ENCODE peak calls at places on chromosomes 4 and X, in eight cellular contexts. Q is stimulated activated CD4-positive, alpha-beta T cell treated with anti-CD3 and anti-CD28 coated beads, TNF-alpha, amount 100 ng/mL, for 4 hours; L is transverse colon; Y is GM04504; S is hippocampal formation; Z is ELR; G is RKO; B is amniotic stem cell. I is an unnamed sample.
A peak's percentile ranks its signal among the peaks of the same experiment; 100 is the strongest.

GRCh38 chr4:173498023-173498422 is 32.0 kb downstream of the HAND2 start:
- DNase-seq in Q (no peak), S (no peak), G (no peak), B (no peak), L (no peak), Y (no peak), Z (no peak), I (no peak)

GRCh38 chr4:123807187-123807586 is 410.6 kb downstream of the SPRY1 start:
- DNase-seq in Z (no peak), G (no peak), Q (no peak), Y (no peak), S (no peak), L (no peak), B (no peak), I (no peak)

GRCh38 chrX:1093112-1093511 is 119.3 kb downstream of the CRLF2 start:
- DNase-seq in G (no peak), S (no peak), Z (no peak), Y (peak; percentile 2), L (no peak), B (no peak), Q (no peak), I (no peak)

GRCh38 chr4:72567821-72568620 is 1.0 kb downstream of the ADAMTS3 start:
- DNase-seq in G (no peak), L (peak; percentile 32), S (peak; percentile 38), Y (no peak), Z (peak; percentile 84), Q (no peak), B (peak; percentile 83), I (no peak)

GRCh38 chr4:100826808-100827548 is 309.2 kb upstream of the EMCN start:
- DNase-seq in L (no peak), Q (no peak), Y (no peak), S (no peak), G (no peak), Z (no peak), B (no peak), I (no peak)

GRCh38 chr4:1726146-1726934 is 5.0 kb downstream of the TACC3 start:
- DNase-seq in G (peak; percentile 78), B (peak; percentile 26), Q (peak; percentile 92), Z (peak; percentile 84), Y (peak; percentile 58), L (peak; percentile 94), S (peak; percentile 86), I (peak; percentile 83)

GRCh38 chr4:76930721-76931481 is 18.7 kb upstream of the SEPTIN11 start:
- DNase-seq in G (no peak), S (no peak), Q (no peak), B (no peak), Y (no peak), Z (peak; percentile 17), L (no peak), I (no peak)

GRCh38 chrX:28581522-28581921 is 5.7 kb upstream of the IL1RAPL1 start:
- DNase-seq in Y (no peak), Q (no peak), S (no peak), L (no peak), B (no peak), G (no peak), Z (no peak), I (no peak)

GRCh38 chrX:39406799-39407198 is 605.5 kb downstream of the MID1IP1 start:
- DNase-seq in L (no peak), Q (no peak), Z (no peak), S (no peak), G (no peak), Y (no peak), B (no peak), I (no peak)

GRCh38 chr4:189237340-189237739 is 703.3 kb upstream of the FRG1 start:
- DNase-seq in Y (no peak), Q (no peak), B (no peak), Z (no peak), L (no peak), S (no peak), G (no peak), I (no peak)

GRCh38 chr4:67483868-67484602 is 61.3 kb downstream of the CENPC start:
- DNase-seq in L (no peak), S (no peak), G (no peak), Y (peak; percentile 3), B (no peak), Q (no peak), Z (peak; percentile 65), I (no peak)

GRCh38 chr4:61223385-61223784 is 23.3 kb downstream of the ADGRL3 start:
- DNase-seq in Y (no peak), Z (no peak), L (no peak), S (no peak), Q (no peak), B (no peak), G (no peak), I (no peak)

GRCh38 chrX:109632906-109633504 is 8.0 kb upstream of the KCNE5 start:
- DNase-seq in Y (no peak), G (peak; percentile 40), L (no peak), S (no peak), B (no peak), Q (no peak), Z (peak; percentile 47), I (no peak)

GRCh38 chr4:3407930-3408792 is 33.6 kb upstream of the HGFAC start:
- DNase-seq in L (no peak), B (no peak), G (no peak), Z (no peak), Q (no peak), S (no peak), Y (no peak), I (no peak)

GRCh38 chr4:62023633-62024032 is 823.5 kb downstream of the ADGRL3 start:
- DNase-seq in S (no peak), B (no peak), Y (no peak), G (no peak), L (no peak), Z (peak; percentile 65), Q (no peak), I (no peak)

GRCh38 chrX:44093431-44093830 is 120.2 kb upstream of the NDP start:
- DNase-seq in B (no peak), Z (no peak), Q (no peak), S (no peak), Y (no peak), L (no peak), G (no peak), I (no peak)

GRCh38 chr4:45453258-45453841 is 670.5 kb downstream of the GABRG1 start:
- DNase-seq in G (peak; percentile 80), Q (no peak), S (no peak), L (no peak), B (no peak), Z (peak; percentile 4), Y (no peak), I (no peak)

GRCh38 chr4:77579406-77580076 is 26.1 kb upstream of the CXCL13 start:
- DNase-seq in Y (peak; percentile 54), Q (no peak), B (peak; percentile 43), G (peak; percentile 86), L (no peak), S (no peak), Z (peak; percentile 87), I (no peak)

GRCh38 chr4:147518846-147519767 is 38.2 kb downstream of the EDNRA start:
- DNase-seq in L (peak; percentile 45), Q (no peak), S (peak; percentile 7), B (peak; percentile 55), G (peak; percentile 76), Y (peak; percentile 29), Z (peak; percentile 80), I (peak; percentile 1)

GRCh38 chr4:104395219-104395618 is 99.5 kb downstream of the CXXC4 start:
- DNase-seq in L (no peak), S (peak; percentile 10), Y (no peak), B (no peak), Z (no peak), G (no peak), Q (no peak), I (no peak)

GRCh38 chr4:127559981-127560380 is 72.8 kb upstream of the INTU start:
- DNase-seq in S (no peak), L (no peak), G (no peak), B (no peak), Y (no peak), Q (no peak), Z (no peak), I (no peak)

GRCh38 chr4:165394275-165394674 is 15.5 kb downstream of the CPE start:
- DNase-seq in B (peak; percentile 34), Y (no peak), Z (peak; percentile 58), S (no peak), G (peak; percentile 3), L (no peak), Q (no peak), I (no peak)